ENCODE peak calls at places on chromosomes 2 and 18, in nine cellular contexts. L is HS-5; P is transverse colon; R is dorsolateral prefrontal cortex; C is NCI-H446 treated with DMSO at 0.1 percent for 48 hours; G is activated CD4-positive, alpha-beta T cell treated with anti-CD3 and anti-CD28 coated beads for 1 hour; A is Right ventricle myocardium superior; Z is KBM-7; F is RWPE1. J is an unnamed sample.

GRCh38 chr2:37610638-37611289 is 60.7 kb downstream of the CDC42EP3 start:
- DNase-seq in F (no peak), L (no peak), A (no peak), C (peak), R (no peak), G (no peak), Z (no peak), P (no peak), J (no peak)

GRCh38 chr2:230872968-230873669 is 8.4 kb downstream of the ITM2C start:
- DNase-seq in Z (no peak), C (no peak), F (no peak), R (no peak), L (no peak), A (peak), P (peak), G (no peak), J (no peak)

GRCh38 chr18:5630766-5631413 is 87.1 kb upstream of the EPB41L3 start:
- DNase-seq in F (no peak), A (no peak), Z (no peak), R (no peak), L (no peak), C (no peak), P (no peak), G (no peak), J (no peak)

GRCh38 chr2:60959501-60959900 is 58.0 kb upstream of the PEX13 start:
- DNase-seq in Z (no peak), C (no peak), G (no peak), A (no peak), P (no peak), F (no peak), R (no peak), L (no peak), J (no peak)

GRCh38 chr2:205720451-205720902 is 38.2 kb downstream of the NRP2 start:
- DNase-seq in C (no peak), L (no peak), A (no peak), R (no peak), F (no peak), P (no peak), Z (no peak), G (no peak), J (no peak)

GRCh38 chr2:164609790-164610189 is 11.5 kb downstream of the GRB14 start:
- DNase-seq in A (no peak), R (no peak), G (no peak), F (peak), L (no peak), C (no peak), P (no peak), Z (no peak), J (peak)

GRCh38 chr18:657311-657997 is at the start of gene TYMS:
- DNase-seq in C (peak), Z (peak), R (peak), A (peak), G (no peak), F (peak), P (peak), L (peak), J (peak)

GRCh38 chr2:104412384-104412783 is 441.5 kb upstream of the POU3F3 start:
- DNase-seq in C (no peak), Z (peak), P (peak), A (no peak), R (peak), G (no peak), L (peak), F (peak), J (no peak)

GRCh38 chr2:18588049-18588448 is 1.3 kb downstream of the NT5C1B start:
- DNase-seq in A (no peak), L (no peak), Z (no peak), R (no peak), C (no peak), P (no peak), F (no peak), G (no peak), J (no peak)

GRCh38 chr2:64228923-64229322 is 84.7 kb upstream of the PELI1 start:
- DNase-seq in G (no peak), R (no peak), C (no peak), P (no peak), Z (no peak), L (no peak), F (no peak), A (no peak), J (no peak)

GRCh38 chr2:226001716-226002115 is 602.2 kb downstream of the NYAP2 start:
- DNase-seq in C (no peak), L (no peak), F (no peak), R (no peak), P (no peak), Z (no peak), G (no peak), A (no peak), J (peak)

GRCh38 chr2:108423502-108424251 is 25.3 kb upstream of the GCC2 start:
- DNase-seq in R (no peak), P (no peak), L (no peak), A (no peak), Z (no peak), G (no peak), F (no peak), C (no peak), J (no peak)

GRCh38 chr2:199207011-199207410 is 250.7 kb downstream of the SATB2 start:
- DNase-seq in G (no peak), L (no peak), Z (no peak), P (no peak), A (no peak), F (no peak), R (no peak), C (no peak), J (no peak)

GRCh38 chr2:72263043-72263780 is 115.5 kb upstream of the CYP26B1 start:
- DNase-seq in P (no peak), L (no peak), G (no peak), F (no peak), C (no peak), Z (no peak), R (no peak), A (no peak), J (no peak)

GRCh38 chr2:224039080-224039769 is at the start of gene SERPINE2:
- DNase-seq in F (peak), P (peak), Z (peak), L (no peak), G (peak), A (peak), C (no peak), R (peak), J (peak)

GRCh38 chr2:223314831-223315230 is 262.8 kb downstream of the KCNE4 start:
- DNase-seq in R (no peak), G (no peak), L (no peak), A (no peak), Z (no peak), F (no peak), P (no peak), C (no peak), J (no peak)